ENCODE peak calls at places on chromosomes 5 and 9, in six cellular contexts. One of them, this sample, is unnamed.

GRCh38 chr5:93592866-93593265 is 9.8 kb downstream of the NR2F1 start:
- DNase-seq in PC-9: no peak
- DNase-seq in EH: no peak
- DNase-seq in gastrocnemius medialis: no peak
- DNase-seq in endothelial cell of umbilical vein: no peak
- DNase-seq in midbrain: no peak
- DNase-seq in this sample: no peak

GRCh38 chr9:3271581-3271980 is 254.2 kb downstream of the RFX3 start:
- DNase-seq in PC-9: no peak
- DNase-seq in endothelial cell of umbilical vein: no peak
- DNase-seq in gastrocnemius medialis: no peak
- DNase-seq in EH: no peak
- DNase-seq in midbrain: no peak
- DNase-seq in this sample: no peak

GRCh38 chr9:2157277-2158105 is 142.3 kb downstream of the SMARCA2 start:
- DNase-seq in EH: peak
- DNase-seq in endothelial cell of umbilical vein: no peak
- DNase-seq in gastrocnemius medialis: peak
- DNase-seq in midbrain: peak
- DNase-seq in PC-9: peak
- DNase-seq in this sample: peak

GRCh38 chr9:137455361-137455991 is 3.7 kb downstream of the NSMF start:
- DNase-seq in endothelial cell of umbilical vein: no peak
- DNase-seq in midbrain: no peak
- DNase-seq in gastrocnemius medialis: no peak
- DNase-seq in PC-9: no peak
- DNase-seq in EH: no peak
- DNase-seq in this sample: no peak

GRCh38 chr5:14870347-14871083 is 1.1 kb downstream of the ANKH start:
- DNase-seq in endothelial cell of umbilical vein: peak
- DNase-seq in EH: peak
- DNase-seq in gastrocnemius medialis: peak
- DNase-seq in PC-9: no peak
- DNase-seq in midbrain: peak
- DNase-seq in this sample: no peak

GRCh38 chr5:134540747-134541733 is 15.6 kb downstream of the JADE2 start:
- DNase-seq in endothelial cell of umbilical vein: no peak
- DNase-seq in PC-9: no peak
- DNase-seq in gastrocnemius medialis: no peak
- DNase-seq in EH: no peak
- DNase-seq in midbrain: no peak
- DNase-seq in this sample: no peak

GRCh38 chr5:173880306-173880985 is 7.7 kb upstream of the CPEB4 start:
- DNase-seq in midbrain: no peak
- DNase-seq in gastrocnemius medialis: no peak
- DNase-seq in endothelial cell of umbilical vein: no peak
- DNase-seq in PC-9: peak
- DNase-seq in EH: peak
- DNase-seq in this sample: no peak

GRCh38 chr5:136043968-136044610 is 15.3 kb downstream of the TGFBI start:
- DNase-seq in endothelial cell of umbilical vein: no peak
- DNase-seq in PC-9: no peak
- DNase-seq in EH: no peak
- DNase-seq in gastrocnemius medialis: no peak
- DNase-seq in midbrain: no peak
- DNase-seq in this sample: no peak

GRCh38 chr9:120932086-120932818 is 5.7 kb upstream of the TRAF1 start:
- DNase-seq in midbrain: no peak
- DNase-seq in gastrocnemius medialis: no peak
- DNase-seq in EH: no peak
- DNase-seq in endothelial cell of umbilical vein: no peak
- DNase-seq in PC-9: no peak
- DNase-seq in this sample: no peak

GRCh38 chr9:76539180-76539579 is 80.2 kb downstream of the GCNT1 start:
- DNase-seq in PC-9: no peak
- DNase-seq in gastrocnemius medialis: no peak
- DNase-seq in EH: no peak
- DNase-seq in endothelial cell of umbilical vein: no peak
- DNase-seq in midbrain: no peak
- DNase-seq in this sample: no peak

GRCh38 chr9:136225748-136226679 is 19.6 kb downstream of the QSOX2 start:
- DNase-seq in gastrocnemius medialis: no peak
- DNase-seq in endothelial cell of umbilical vein: peak
- DNase-seq in midbrain: no peak
- DNase-seq in EH: peak
- DNase-seq in PC-9: peak
- DNase-seq in this sample: peak

GRCh38 chr5:87195616-87196015 is 72.1 kb upstream of the RASA1 start:
- DNase-seq in PC-9: no peak
- DNase-seq in EH: peak
- DNase-seq in endothelial cell of umbilical vein: peak
- DNase-seq in midbrain: no peak
- DNase-seq in gastrocnemius medialis: no peak
- DNase-seq in this sample: peak

GRCh38 chr9:84949969-84950368 is 280.4 kb downstream of the NTRK2 start:
- DNase-seq in gastrocnemius medialis: no peak
- DNase-seq in endothelial cell of umbilical vein: no peak
- DNase-seq in PC-9: no peak
- DNase-seq in midbrain: no peak
- DNase-seq in EH: no peak
- DNase-seq in this sample: no peak

GRCh38 chr5:40485021-40485998 is 194.4 kb upstream of the PTGER4 start:
- DNase-seq in endothelial cell of umbilical vein: no peak
- DNase-seq in midbrain: no peak
- DNase-seq in gastrocnemius medialis: no peak
- DNase-seq in EH: no peak
- DNase-seq in PC-9: no peak
- DNase-seq in this sample: no peak

GRCh38 chr5:73296772-73297171 is 123.8 kb downstream of the TMEM174 start:
- DNase-seq in PC-9: no peak
- DNase-seq in gastrocnemius medialis: no peak
- DNase-seq in midbrain: no peak
- DNase-seq in EH: peak
- DNase-seq in endothelial cell of umbilical vein: no peak
- DNase-seq in this sample: no peak

GRCh38 chr9:119368681-119369581 is at the start of gene BRINP1:
- DNase-seq in endothelial cell of umbilical vein: no peak
- DNase-seq in midbrain: peak
- DNase-seq in EH: peak
- DNase-seq in gastrocnemius medialis: no peak
- DNase-seq in PC-9: no peak
- DNase-seq in this sample: no peak

GRCh38 chr9:137185921-137186320 is 2.4 kb downstream of the ANAPC2 start:
- DNase-seq in midbrain: no peak
- DNase-seq in endothelial cell of umbilical vein: no peak
- DNase-seq in EH: no peak
- DNase-seq in gastrocnemius medialis: no peak
- DNase-seq in PC-9: no peak
- DNase-seq in this sample: no peak

GRCh38 chr5:141560141-141560540 is 58.7 kb downstream of the DIAPH1 start:
- DNase-seq in endothelial cell of umbilical vein: peak
- DNase-seq in EH: no peak
- DNase-seq in PC-9: no peak
- DNase-seq in midbrain: no peak
- DNase-seq in gastrocnemius medialis: no peak
- DNase-seq in this sample: peak

GRCh38 chr5:129118405-129118804 is 23.9 kb downstream of the ISOC1 start:
- DNase-seq in PC-9: no peak
- DNase-seq in gastrocnemius medialis: no peak
- DNase-seq in EH: no peak
- DNase-seq in endothelial cell of umbilical vein: no peak
- DNase-seq in midbrain: no peak
- DNase-seq in this sample: no peak

GRCh38 chr9:69044226-69045219 is 9.0 kb downstream of the FXN start:
- DNase-seq in gastrocnemius medialis: no peak
- DNase-seq in midbrain: no peak
- DNase-seq in PC-9: peak
- DNase-seq in EH: peak
- DNase-seq in endothelial cell of umbilical vein: peak
- DNase-seq in this sample: no peak

GRCh38 chr5:57862471-57863282 is 380.1 kb upstream of the ACTBL2 start:
- DNase-seq in gastrocnemius medialis: no peak
- DNase-seq in EH: peak
- DNase-seq in PC-9: peak
- DNase-seq in midbrain: no peak
- DNase-seq in endothelial cell of umbilical vein: no peak
- DNase-seq in this sample: no peak

GRCh38 chr9:88773119-88773518 is 218.1 kb upstream of the S1PR3 start:
- DNase-seq in EH: no peak
- DNase-seq in gastrocnemius medialis: no peak
- DNase-seq in endothelial cell of umbilical vein: no peak
- DNase-seq in midbrain: no peak
- DNase-seq in PC-9: no peak
- DNase-seq in this sample: no peak

GRCh38 chr5:89703799-89704198 is 705.8 kb downstream of the CETN3 start:
- DNase-seq in gastrocnemius medialis: no peak
- DNase-seq in EH: peak
- DNase-seq in PC-9: no peak
- DNase-seq in endothelial cell of umbilical vein: no peak
- DNase-seq in midbrain: no peak
- DNase-seq in this sample: no peak

GRCh38 chr5:154110054-154110453 is 71.3 kb downstream of the MFAP3 start:
- DNase-seq in EH: no peak
- DNase-seq in midbrain: no peak
- DNase-seq in endothelial cell of umbilical vein: no peak
- DNase-seq in PC-9: no peak
- DNase-seq in gastrocnemius medialis: no peak
- DNase-seq in this sample: no peak

GRCh38 chr5:78908173-78908901 is 76.8 kb downstream of the ARSB start:
- DNase-seq in PC-9: no peak
- DNase-seq in endothelial cell of umbilical vein: peak
- DNase-seq in EH: peak
- DNase-seq in gastrocnemius medialis: peak
- DNase-seq in midbrain: peak
- DNase-seq in this sample: peak

GRCh38 chr5:164818440-164818839 is 1313.0 kb downstream of the MAT2B start:
- DNase-seq in endothelial cell of umbilical vein: no peak
- DNase-seq in EH: no peak
- DNase-seq in midbrain: no peak
- DNase-seq in PC-9: no peak
- DNase-seq in gastrocnemius medialis: no peak
- DNase-seq in this sample: no peak

This sample was measured in dermis microvascular lymphatic vessel endothelial cell.